ENCODE peak calls at places on chromosomes 3 and 15, in eight cellular contexts. One of them, this sample, is unnamed. For H3K4me1, the result is how much of the 10 kb centered on the place peaks cover.

GRCh38 chr15:101187820-101188516 is 63.9 kb downstream of the CHSY1 start:
- DNase-seq in Peyer's patch: no peak
- DNase-seq in sigmoid colon: no peak
- DNase-seq in spleen: no peak
- DNase-seq in heart left ventricle: peak
- DNase-seq in stomach: no peak
- DNase-seq in transverse colon: no peak
- DNase-seq in tibial nerve: no peak
- DNase-seq in this sample: peak

GRCh38 chr15:68031406-68031805 is 22.7 kb upstream of the PIAS1 start:
- DNase-seq in transverse colon: no peak
- DNase-seq in sigmoid colon: no peak
- DNase-seq in tibial nerve: no peak
- DNase-seq in spleen: no peak
- DNase-seq in heart left ventricle: no peak
- DNase-seq in Peyer's patch: no peak
- DNase-seq in stomach: no peak
- DNase-seq in this sample: no peak

GRCh38 chr3:177351757-177352158 is 154.5 kb upstream of the TBL1XR1 start:
- DNase-seq in heart left ventricle: no peak
- DNase-seq in transverse colon: peak
- DNase-seq in sigmoid colon: no peak
- DNase-seq in tibial nerve: no peak
- DNase-seq in stomach: no peak
- DNase-seq in Peyer's patch: no peak
- DNase-seq in spleen: no peak
- DNase-seq in this sample: no peak

GRCh38 chr3:46242120-46242519 is at the start of gene CCR3:
- DNase-seq in tibial nerve: no peak
- DNase-seq in Peyer's patch: no peak
- DNase-seq in heart left ventricle: no peak
- DNase-seq in transverse colon: no peak
- DNase-seq in sigmoid colon: no peak
- DNase-seq in stomach: no peak
- DNase-seq in spleen: no peak
- DNase-seq in this sample: no peak

GRCh38 chr3:150870406-150870805 is 34.8 kb downstream of the MINDY4B start:
- DNase-seq in transverse colon: no peak
- DNase-seq in stomach: no peak
- DNase-seq in Peyer's patch: no peak
- DNase-seq in sigmoid colon: no peak
- DNase-seq in spleen: no peak
- DNase-seq in tibial nerve: no peak
- DNase-seq in heart left ventricle: no peak
- DNase-seq in this sample: no peak

GRCh38 chr15:77251662-77252061 is 168.2 kb downstream of the PEAK1 start:
- DNase-seq in heart left ventricle: no peak
- DNase-seq in stomach: no peak
- DNase-seq in tibial nerve: no peak
- DNase-seq in sigmoid colon: no peak
- DNase-seq in Peyer's patch: no peak
- DNase-seq in spleen: no peak
- DNase-seq in transverse colon: no peak
- DNase-seq in this sample: no peak

GRCh38 chr15:85689729-85690128 is 105.0 kb downstream of the KLHL25 start:
- DNase-seq in tibial nerve: no peak
- DNase-seq in transverse colon: peak
- DNase-seq in Peyer's patch: no peak
- DNase-seq in sigmoid colon: no peak
- DNase-seq in heart left ventricle: peak
- DNase-seq in stomach: peak
- DNase-seq in spleen: peak
- DNase-seq in this sample: peak

GRCh38 chr15:69855601-69856000 is 242.1 kb downstream of the TLE3 start:
- DNase-seq in sigmoid colon: no peak
- DNase-seq in transverse colon: no peak
- DNase-seq in heart left ventricle: no peak
- DNase-seq in stomach: no peak
- DNase-seq in spleen: peak
- DNase-seq in Peyer's patch: no peak
- DNase-seq in tibial nerve: no peak
- DNase-seq in this sample: no peak

GRCh38 chr15:48680841-48681240 is 35.3 kb upstream of the FBN1 start:
- DNase-seq in transverse colon: no peak
- DNase-seq in sigmoid colon: no peak
- DNase-seq in spleen: no peak
- DNase-seq in Peyer's patch: no peak
- DNase-seq in heart left ventricle: no peak
- DNase-seq in tibial nerve: no peak
- DNase-seq in stomach: no peak
- DNase-seq in this sample: no peak

GRCh38 chr3:104066658-104067057 is 1300.1 kb upstream of the ALCAM start:
- DNase-seq in sigmoid colon: no peak
- DNase-seq in Peyer's patch: no peak
- DNase-seq in stomach: no peak
- DNase-seq in spleen: no peak
- DNase-seq in tibial nerve: no peak
- DNase-seq in transverse colon: no peak
- DNase-seq in heart left ventricle: no peak
- DNase-seq in this sample: no peak

GRCh38 chr15:58568157-58568571 is 136.4 kb downstream of the LIPC start:
- DNase-seq in spleen: no peak
- DNase-seq in sigmoid colon: no peak
- DNase-seq in tibial nerve: no peak
- DNase-seq in Peyer's patch: no peak
- DNase-seq in heart left ventricle: peak
- DNase-seq in stomach: peak
- DNase-seq in transverse colon: peak
- DNase-seq in this sample: peak

GRCh38 chr3:157096328-157096727 is 63.6 kb downstream of the CCNL1 start:
- DNase-seq in Peyer's patch: no peak
- DNase-seq in sigmoid colon: no peak
- DNase-seq in stomach: no peak
- DNase-seq in tibial nerve: no peak
- DNase-seq in heart left ventricle: no peak
- DNase-seq in spleen: no peak
- DNase-seq in transverse colon: no peak
- DNase-seq in this sample: no peak

GRCh38 chr3:8845641-8846040 is 76.2 kb upstream of the OXTR start:
- DNase-seq in spleen: no peak
- DNase-seq in sigmoid colon: no peak
- DNase-seq in transverse colon: no peak
- DNase-seq in tibial nerve: no peak
- DNase-seq in stomach: no peak
- DNase-seq in heart left ventricle: no peak
- DNase-seq in Peyer's patch: no peak
- DNase-seq in this sample: peak

GRCh38 chr3:99753268-99753975 is 64.2 kb upstream of the CMSS1 start:
- DNase-seq in stomach: no peak
- DNase-seq in transverse colon: no peak
- DNase-seq in tibial nerve: no peak
- DNase-seq in spleen: no peak
- DNase-seq in Peyer's patch: no peak
- DNase-seq in sigmoid colon: no peak
- DNase-seq in heart left ventricle: no peak
- DNase-seq in this sample: peak

GRCh38 chr3:43296565-43296964 is 10.2 kb downstream of the SNRK start:
- DNase-seq in stomach: no peak
- DNase-seq in transverse colon: peak
- DNase-seq in Peyer's patch: no peak
- DNase-seq in heart left ventricle: peak
- DNase-seq in sigmoid colon: no peak
- DNase-seq in spleen: peak
- DNase-seq in tibial nerve: no peak
- DNase-seq in this sample: no peak

GRCh38 chr3:126101521-126101982 is 17.6 kb upstream of the SLC41A3 start:
- DNase-seq in tibial nerve: no peak
- DNase-seq in sigmoid colon: peak
- DNase-seq in Peyer's patch: no peak
- DNase-seq in spleen: no peak
- DNase-seq in heart left ventricle: no peak
- DNase-seq in stomach: no peak
- DNase-seq in transverse colon: no peak
- DNase-seq in this sample: no peak

GRCh38 chr3:184679056-184679502 is 32.8 kb downstream of the MAGEF1 start:
- DNase-seq in heart left ventricle: peak
- DNase-seq in sigmoid colon: peak
- DNase-seq in Peyer's patch: no peak
- DNase-seq in stomach: no peak
- DNase-seq in tibial nerve: no peak
- DNase-seq in spleen: no peak
- DNase-seq in transverse colon: no peak
- DNase-seq in this sample: no peak

GRCh38 chr3:115990669-115991068 is 367.4 kb downstream of the GAP43 start:
- DNase-seq in spleen: no peak
- DNase-seq in transverse colon: no peak
- DNase-seq in tibial nerve: no peak
- DNase-seq in Peyer's patch: no peak
- DNase-seq in stomach: no peak
- DNase-seq in sigmoid colon: no peak
- DNase-seq in heart left ventricle: no peak
- DNase-seq in this sample: no peak

GRCh38 chr15:99076109-99076508 is 28.8 kb upstream of the SYNM start:
- DNase-seq in transverse colon: no peak
- DNase-seq in sigmoid colon: no peak
- DNase-seq in heart left ventricle: no peak
- DNase-seq in Peyer's patch: no peak
- DNase-seq in spleen: no peak
- DNase-seq in stomach: no peak
- DNase-seq in tibial nerve: no peak
- DNase-seq in this sample: no peak

GRCh38 chr3:156673732-156674045 is 701 bp upstream of the TIPARP start:
- DNase-seq in tibial nerve: no peak
- DNase-seq in Peyer's patch: no peak
- DNase-seq in spleen: no peak
- DNase-seq in sigmoid colon: no peak
- DNase-seq in heart left ventricle: no peak
- DNase-seq in stomach: no peak
- DNase-seq in transverse colon: no peak
- DNase-seq in this sample: no peak

GRCh38 chr15:96339662-96340347 is 9.3 kb downstream of the NR2F2 start:
- DNase-seq in stomach: no peak
- DNase-seq in transverse colon: no peak
- DNase-seq in heart left ventricle: no peak
- DNase-seq in Peyer's patch: no peak
- DNase-seq in sigmoid colon: no peak
- DNase-seq in tibial nerve: no peak
- DNase-seq in spleen: no peak
- DNase-seq in this sample: no peak

GRCh38 chr3:193190387-193190786 is 50.6 kb upstream of the PLAAT1 start:
- DNase-seq in stomach: no peak
- DNase-seq in Peyer's patch: no peak
- DNase-seq in heart left ventricle: no peak
- DNase-seq in spleen: no peak
- DNase-seq in tibial nerve: no peak
- DNase-seq in transverse colon: no peak
- DNase-seq in sigmoid colon: no peak
- DNase-seq in this sample: peak

GRCh38 chr3:30610702-30611410 is 4.5 kb downstream of the TGFBR2 start:
- DNase-seq in tibial nerve: no peak
- DNase-seq in Peyer's patch: no peak
- DNase-seq in spleen: no peak
- DNase-seq in transverse colon: no peak
- DNase-seq in heart left ventricle: no peak
- DNase-seq in stomach: no peak
- DNase-seq in sigmoid colon: no peak
- DNase-seq in this sample: no peak

DNA sequence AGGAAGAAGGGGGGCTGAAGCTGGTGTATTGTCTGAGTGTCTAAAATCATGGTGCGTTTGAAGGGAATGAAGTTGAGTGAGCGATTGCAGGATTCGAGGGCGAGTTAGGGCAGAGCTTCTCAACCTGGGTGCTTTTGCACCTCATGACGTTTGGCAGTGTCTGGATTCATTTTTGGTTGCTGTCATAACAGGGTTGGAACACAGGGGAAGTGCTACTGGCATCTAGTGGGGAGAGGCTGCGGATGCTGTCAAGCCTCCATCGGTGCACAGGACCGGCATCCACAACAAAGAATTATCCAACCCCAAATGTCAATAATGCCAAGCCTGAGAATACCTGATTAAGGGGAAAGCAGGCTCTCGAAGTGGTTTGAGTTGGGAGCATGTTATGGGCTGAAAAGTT is 120.0 kb downstream of the SLCO3A1 start:
- DNase-seq in transverse colon: no peak
- DNase-seq in spleen: no peak
- DNase-seq in heart left ventricle: no peak
- DNase-seq in Peyer's patch: no peak
- DNase-seq in stomach: no peak
- DNase-seq in tibial nerve: no peak
- DNase-seq in sigmoid colon: no peak
- DNase-seq in this sample: no peak
- TF ChIP-seq CTCF in transverse colon: no peak
- TF ChIP-seq CTCF in spleen: no peak
- TF ChIP-seq CTCF in heart left ventricle: no peak
- TF ChIP-seq CTCF in Peyer's patch: no peak
- TF ChIP-seq CTCF in stomach: no peak
- TF ChIP-seq CTCF in tibial nerve: no peak
- TF ChIP-seq CTCF in sigmoid colon: no peak
- TF ChIP-seq CTCF in this sample: no peak

GRCh38 chr3:61929631-61930030 is 368.3 kb downstream of the PTPRG start:
- DNase-seq in sigmoid colon: no peak
- DNase-seq in tibial nerve: no peak
- DNase-seq in transverse colon: no peak
- DNase-seq in stomach: no peak
- DNase-seq in heart left ventricle: no peak
- DNase-seq in spleen: no peak
- DNase-seq in Peyer's patch: no peak
- DNase-seq in this sample: no peak
- H3K4me1 ChIP-seq in sigmoid colon: under half
- H3K4me1 ChIP-seq in tibial nerve: under half
- H3K4me1 ChIP-seq in transverse colon: under half
- H3K4me1 ChIP-seq in stomach: under half
- H3K4me1 ChIP-seq in heart left ventricle: under half
- H3K4me1 ChIP-seq in spleen: under half
- H3K4me1 ChIP-seq in Peyer's patch: under half
- H3K4me1 ChIP-seq in this sample: under half

GRCh38 chr3:102687851-102688555 is 253.2 kb downstream of the ZPLD1 start:
- DNase-seq in transverse colon: no peak
- DNase-seq in stomach: no peak
- DNase-seq in tibial nerve: no peak
- DNase-seq in spleen: no peak
- DNase-seq in heart left ventricle: no peak
- DNase-seq in sigmoid colon: no peak
- DNase-seq in Peyer's patch: no peak
- DNase-seq in this sample: no peak
- TF ChIP-seq POLR2A in transverse colon: no peak
- TF ChIP-seq POLR2A in stomach: no peak
- TF ChIP-seq POLR2A in tibial nerve: no peak
- TF ChIP-seq POLR2A in spleen: no peak
- TF ChIP-seq POLR2A in heart left ventricle: no peak
- TF ChIP-seq POLR2A in sigmoid colon: no peak
- TF ChIP-seq POLR2A in Peyer's patch: no peak
- TF ChIP-seq POLR2A in this sample: no peak

DNA sequence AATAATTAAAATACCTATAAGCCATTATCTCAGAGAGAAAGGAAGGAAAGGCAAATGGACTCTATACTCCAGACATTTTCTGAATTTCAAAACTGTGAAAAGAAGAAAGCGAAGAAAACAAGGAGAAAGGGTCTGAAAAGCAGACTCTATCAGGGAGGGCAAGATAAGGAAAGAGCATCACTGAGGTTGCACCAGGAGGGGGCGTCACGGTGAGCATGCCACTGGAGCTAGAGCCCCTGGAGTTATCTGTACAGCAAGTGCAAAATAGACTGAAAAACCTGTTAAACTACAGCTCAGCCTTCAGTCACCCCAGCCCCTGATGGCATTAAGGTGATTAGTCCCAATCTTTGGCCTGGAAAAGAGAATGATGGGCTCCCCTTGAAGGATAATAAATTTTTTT is 514.3 kb downstream of the GABRG3 start:
- DNase-seq in spleen: no peak
- DNase-seq in heart left ventricle: no peak
- DNase-seq in Peyer's patch: no peak
- DNase-seq in tibial nerve: no peak
- DNase-seq in stomach: no peak
- DNase-seq in transverse colon: no peak
- DNase-seq in sigmoid colon: no peak
- DNase-seq in this sample: no peak
- TF ChIP-seq CTCF in spleen: no peak
- TF ChIP-seq CTCF in heart left ventricle: no peak
- TF ChIP-seq CTCF in Peyer's patch: no peak
- TF ChIP-seq CTCF in tibial nerve: no peak
- TF ChIP-seq CTCF in stomach: no peak
- TF ChIP-seq CTCF in transverse colon: no peak
- TF ChIP-seq CTCF in sigmoid colon: no peak
- TF ChIP-seq CTCF in this sample: no peak

This sample was measured in adrenal gland.